ENCODE peak calls at places on chromosomes 2 and 18, in seven cellular contexts. F is neural progenitor cell; Q is right cardiac atrium; L is HCT116; Z is amygdala; Y is activated CD4-positive, alpha-beta T cell treated with anti-CD3 and anti-CD28 coated beads for 4 hours; A is right lobe of liver. G is an unnamed sample.

GRCh38 chr18:51337406-51337805 is 139.9 kb upstream of the MEX3C start:
- DNase-seq in Q (no peak), Z (no peak), L (no peak), F (no peak), Y (no peak), A (no peak), G (no peak)

GRCh38 chr2:128681351-128681906 is 362.8 kb upstream of the HS6ST1 start:
- DNase-seq in Z (no peak), Q (no peak), A (no peak), F (no peak), L (no peak), Y (no peak), G (no peak)

GRCh38 chr2:172101008-172101706 is 1.5 kb downstream of the DLX2 start:
- DNase-seq in F (peak), L (no peak), Q (no peak), Z (no peak), A (no peak), Y (no peak), G (no peak)

GRCh38 chr2:217703102-217703501 is 299.7 kb downstream of the TNS1 start:
- DNase-seq in Y (no peak), A (no peak), Z (no peak), L (no peak), Q (no peak), F (no peak), G (no peak)

GRCh38 chr18:62073882-62074281 is 113.0 kb downstream of the PIGN start:
- DNase-seq in Z (no peak), A (no peak), F (no peak), Y (no peak), L (no peak), Q (no peak), G (no peak)

GRCh38 chr2:53715568-53715967 is 52.0 kb upstream of the CHAC2 start:
- DNase-seq in F (no peak), Y (no peak), L (peak), Z (no peak), Q (no peak), A (no peak), G (no peak)

GRCh38 chr18:50610349-50610748 is 50.5 kb downstream of the MAPK4 start:
- DNase-seq in Z (no peak), A (no peak), Q (no peak), L (no peak), F (no peak), Y (no peak), G (peak)

GRCh38 chr2:9972621-9973445 is 21.3 kb downstream of the GRHL1 start:
- DNase-seq in Q (no peak), F (no peak), A (no peak), Z (no peak), Y (no peak), L (no peak), G (no peak)

GRCh38 chr2:215660687-215661086 is 224.8 kb upstream of the FN1 start:
- DNase-seq in Y (no peak), Q (no peak), L (no peak), F (no peak), Z (no peak), A (no peak), G (no peak)

GRCh38 chr2:193966590-193966989 is 1690.4 kb upstream of the SLC39A10 start:
- DNase-seq in Y (no peak), A (no peak), F (peak), L (peak), Q (no peak), Z (no peak), G (no peak)

G was measured in mucosa of descending colon.